ENCODE peak calls at places on chromosomes 5 and 9, in eight cellular contexts. X is RWPE1, K is OCI-LY7, L is HuH-7, E is activated T-cell treated with anti-CD3 and anti-CD28 coated beads for 4 hours, U is ACHN, P is coronary artery, C is NCI-H1930. Y is an unnamed sample.

GRCh38 chr5:27328480-27328879 is 290.1 kb upstream of the CDH9 start:
- DNase-seq in L (no peak), C (no peak), E (no peak), U (no peak), P (no peak), X (peak; percentile 79), K (no peak), Y (no peak)

GRCh38 chr5:79237735-79238560 is 2.0 kb downstream of the JMY start:
- DNase-seq in C (no peak), P (no peak), U (no peak), K (peak; percentile 40), L (no peak), X (no peak), E (no peak), Y (no peak)

GRCh38 chr5:42057254-42057690 is 132.2 kb downstream of the FBXO4 start:
- DNase-seq in L (peak; percentile 51), U (peak; percentile 51), P (no peak), C (peak; percentile 25), E (peak; percentile 28), X (peak; percentile 60), K (peak; percentile 56), Y (peak; percentile 41)

GRCh38 chr5:8993031-8993430 is 552.8 kb downstream of the SEMA5A start:
- DNase-seq in E (no peak), K (peak; percentile 38), X (no peak), C (no peak), L (no peak), P (no peak), U (peak; percentile 19), Y (no peak)

GRCh38 chr5:159422371-159422770 is 92.1 kb upstream of the IL12B start:
- DNase-seq in C (no peak), E (no peak), X (no peak), K (no peak), U (no peak), L (no peak), P (no peak), Y (no peak)

GRCh38 chr5:72991394-72991793 is 35.6 kb downstream of the FCHO2 start:
- DNase-seq in L (no peak), K (no peak), X (no peak), U (no peak), C (no peak), E (no peak), P (no peak), Y (no peak)

GRCh38 chr9:89864257-89864656 is 259.4 kb downstream of the GADD45G start:
- DNase-seq in P (no peak), L (no peak), K (no peak), X (no peak), U (no peak), C (no peak), E (no peak), Y (no peak)

GRCh38 chr5:122915717-122916399 is 70.4 kb downstream of the SNX24 start:
- DNase-seq in U (no peak), C (no peak), E (no peak), X (no peak), L (peak; percentile 43), K (no peak), P (no peak), Y (no peak)

GRCh38 chr9:109475526-109475925 is 22.6 kb downstream of the PTPN3 start:
- DNase-seq in E (no peak), C (no peak), U (no peak), P (peak; percentile 84), X (no peak), L (no peak), K (no peak), Y (no peak)

GRCh38 chr9:95440447-95440846 is 76.3 kb downstream of the PTCH1 start:
- DNase-seq in C (no peak), U (no peak), X (no peak), P (no peak), L (no peak), K (no peak), E (no peak), Y (no peak)

GRCh38 chr5:64869419-64869818 is 100.7 kb downstream of the CWC27 start:
- DNase-seq in K (no peak), U (peak; percentile 28), L (no peak), C (no peak), X (peak; percentile 46), E (no peak), P (no peak), Y (no peak)

GRCh38 chr9:89731262-89731980 is 126.6 kb downstream of the GADD45G start:
- DNase-seq in L (no peak), U (no peak), X (no peak), P (no peak), E (no peak), C (no peak), K (no peak), Y (no peak)

GRCh38 chr5:154193636-154194035 is 3.1 kb downstream of the GALNT10 start:
- DNase-seq in L (no peak), P (no peak), C (no peak), X (no peak), E (no peak), U (no peak), K (no peak), Y (no peak)

GRCh38 chr5:137837741-137838389 is 29.8 kb upstream of the MYOT start:
- DNase-seq in U (no peak), P (no peak), L (no peak), X (no peak), C (no peak), E (no peak), K (no peak), Y (no peak)

GRCh38 chr5:31976161-31976560 is 198.0 kb downstream of the GOLPH3 start:
- DNase-seq in L (no peak), U (no peak), K (no peak), E (no peak), X (no peak), P (no peak), C (no peak), Y (no peak)

GRCh38 chr9:126705767-126706697 is 92.3 kb downstream of the LMX1B start:
- DNase-seq in U (peak; percentile 56), C (no peak), E (peak; percentile 74), L (peak; percentile 69), P (no peak), K (peak; percentile 63), X (peak; percentile 78), Y (peak; percentile 75)

GRCh38 chr5:175434800-175435199 is 9.2 kb downstream of the DRD1 start:
- DNase-seq in E (no peak), K (no peak), C (no peak), U (no peak), P (no peak), X (no peak), L (no peak), Y (no peak)

GRCh38 chr5:73322453-73323076 is 126.0 kb downstream of the FOXD1 start:
- DNase-seq in X (no peak), L (no peak), E (no peak), P (no peak), C (no peak), U (no peak), K (no peak), Y (no peak)

GRCh38 chr5:177094224-177095087 is 7.7 kb downstream of the FGFR4 start:
- DNase-seq in K (no peak), L (peak; percentile 97), E (no peak), U (no peak), C (no peak), P (peak; percentile 76), X (no peak), Y (no peak)

GRCh38 chr5:85576666-85577065 is 1041.1 kb upstream of the COX7C start:
- DNase-seq in X (peak; percentile 1), C (no peak), E (no peak), K (no peak), P (no peak), U (no peak), L (no peak), Y (no peak)

GRCh38 chr5:125349432-125349831 is 603.0 kb upstream of the ZNF608 start:
- DNase-seq in L (no peak), P (no peak), E (no peak), C (no peak), U (no peak), X (no peak), K (no peak), Y (no peak)

GRCh38 chr5:66207800-66208561 is 63.9 kb downstream of the SREK1 start:
- DNase-seq in P (no peak), K (no peak), C (no peak), X (peak; percentile 26), E (no peak), U (no peak), L (no peak), Y (no peak)

GRCh38 chr9:133683494-133684460 is 47.6 kb downstream of the DBH start:
- DNase-seq in C (no peak), L (no peak), K (peak; percentile 19), E (no peak), P (no peak), X (no peak), U (no peak), Y (no peak)

GRCh38 chr5:385321-385720 is 57.7 kb upstream of the EXOC3 start:
- DNase-seq in K (no peak), X (no peak), U (no peak), P (no peak), E (no peak), L (no peak), C (no peak), Y (no peak)

GRCh38 chr5:57416246-57416996 is 66.2 kb downstream of the ACTBL2 start:
- DNase-seq in U (no peak), X (no peak), L (no peak), K (no peak), P (no peak), C (no peak), E (no peak), Y (no peak)

GRCh38 chr5:178361657-178362445 is 129.2 kb upstream of the PHYKPL start:
- DNase-seq in X (no peak), K (no peak), P (no peak), U (no peak), L (no peak), C (no peak), E (no peak), Y (no peak)

GRCh38 chr5:19064094-19064493 is 923.9 kb downstream of the CDH18 start:
- DNase-seq in U (no peak), L (no peak), E (no peak), K (no peak), X (no peak), C (no peak), P (no peak), Y (no peak)

GRCh38 chr9:91943876-91944470 is 6.1 kb downstream of the ROR2 start:
- DNase-seq in E (no peak), K (no peak), U (no peak), L (no peak), X (no peak), C (no peak), P (no peak), Y (no peak)

GRCh38 chr5:141639357-141640050 is 2.7 kb downstream of the RELL2 start:
- DNase-seq in U (no peak), X (no peak), P (peak; percentile 71), K (no peak), E (no peak), L (no peak), C (no peak), Y (no peak)

GRCh38 chr9:113581865-113582697 is 118.6 kb downstream of the RGS3 start:
- DNase-seq in P (peak; percentile 87), L (no peak), K (peak; percentile 99), C (no peak), U (peak; percentile 19), X (no peak), E (peak; percentile 52), Y (peak; percentile 57)

GRCh38 chr5:96093340-96093739 is 131.7 kb upstream of the ELL2 start:
- DNase-seq in X (no peak), L (no peak), K (no peak), U (no peak), C (no peak), E (no peak), P (no peak), Y (no peak)

GRCh38 chr9:106675780-106676179 is 187.2 kb upstream of the ZNF462 start:
- DNase-seq in L (no peak), P (no peak), E (no peak), C (no peak), U (no peak), X (no peak), K (no peak), Y (no peak)

GRCh38 chr9:36603006-36603405 is 30.3 kb downstream of the MELK start:
- DNase-seq in K (no peak), C (no peak), P (no peak), E (no peak), L (no peak), U (no peak), X (no peak), Y (no peak)

GRCh38 chr9:131826966-131827525 is 87.2 kb upstream of the RAPGEF1 start:
- DNase-seq in U (no peak), E (no peak), P (no peak), L (no peak), C (no peak), K (no peak), X (peak; percentile 76), Y (no peak)

Y was measured in stimulated activated CD4-positive, alpha-beta T cell treated with anti-CD3 and anti-CD28 coated beads, TNF-alpha, amount 100 ng/mL, for 24 hours.